ENCODE peak calls at places on chromosomes 3 and 15, in seven cellular contexts. X is heart left ventricle; T is CD4-positive, alpha-beta T cell; C is gastrocnemius medialis; D is heart right ventricle; N is HepG2; W is Peyer's patch. Q is an unnamed sample.

GRCh38 chr15:43763819-43764446 is 12.8 kb downstream of the ELL3 start:
- DNase-seq in N (no peak), W (no peak), X (no peak), T (no peak), C (no peak), D (no peak), Q (no peak)

GRCh38 chr3:133746722-133747086 is 511 bp downstream of the TF start:
- DNase-seq in X (no peak), D (no peak), T (no peak), N (no peak), C (no peak), W (no peak), Q (no peak)

GRCh38 chr3:11612515-11613184 is 31.1 kb downstream of the VGLL4 start:
- DNase-seq in N (peak), W (no peak), X (no peak), T (no peak), D (no peak), C (no peak), Q (no peak)

GRCh38 chr15:33330931-33331330 is 20.2 kb downstream of the RYR3 start:
- DNase-seq in T (no peak), D (no peak), N (no peak), X (no peak), W (no peak), C (no peak), Q (no peak)

GRCh38 chr15:90219421-90220141 is 14.2 kb downstream of the CIB1 start:
- DNase-seq in X (no peak), T (peak), D (no peak), W (peak), C (no peak), N (no peak), Q (no peak)

GRCh38 chr15:65730560-65731172 is 61.4 kb downstream of the DENND4A start:
- DNase-seq in C (no peak), W (no peak), N (no peak), X (no peak), T (no peak), D (no peak), Q (no peak)

GRCh38 chr3:63960048-63960711 is 48.0 kb upstream of the SCAANT1 start:
- DNase-seq in D (no peak), X (peak), W (no peak), C (peak), N (no peak), T (no peak), Q (no peak)

GRCh38 chr3:43723121-43723734 is 32.5 kb downstream of the ABHD5 start:
- DNase-seq in X (no peak), D (no peak), T (no peak), W (no peak), N (no peak), C (no peak), Q (no peak)

GRCh38 chr3:99842826-99843589 is 25.3 kb downstream of the CMSS1 start:
- DNase-seq in C (no peak), T (no peak), W (no peak), X (no peak), N (peak), D (peak), Q (no peak)

GRCh38 chr3:79326642-79327041 is 441.2 kb downstream of the ROBO1 start:
- DNase-seq in W (no peak), T (no peak), N (no peak), C (no peak), D (no peak), X (no peak), Q (no peak)

GRCh38 chr15:70473623-70474366 is 289.6 kb downstream of the UACA start:
- DNase-seq in T (no peak), D (no peak), X (no peak), C (no peak), W (no peak), N (no peak), Q (no peak)

GRCh38 chr15:58114812-58115211 is 23.4 kb upstream of the AQP9 start:
- DNase-seq in D (no peak), T (no peak), X (no peak), C (no peak), W (no peak), N (no peak), Q (no peak)

GRCh38 chr3:182909318-182910040 is 70.9 kb downstream of the DCUN1D1 start:
- DNase-seq in C (no peak), T (no peak), D (no peak), W (no peak), X (no peak), N (no peak), Q (no peak)

GRCh38 chr3:171813897-171814460 is 3.7 kb upstream of the PLD1 start:
- DNase-seq in C (peak), N (no peak), W (no peak), X (peak), D (no peak), T (no peak), Q (no peak)

GRCh38 chr3:133939496-133939835 is 43.8 kb upstream of the RAB6B start:
- DNase-seq in T (no peak), C (no peak), X (no peak), D (no peak), N (no peak), W (no peak), Q (no peak)

GRCh38 chr15:29514931-29515330 is 245.3 kb upstream of the NSMCE3 start:
- DNase-seq in X (no peak), W (no peak), C (no peak), D (no peak), N (no peak), T (no peak), Q (no peak)

GRCh38 chr15:87863152-87863551 is 393.4 kb downstream of the NTRK3 start:
- DNase-seq in W (no peak), N (no peak), X (no peak), D (no peak), T (no peak), C (no peak), Q (no peak)

GRCh38 chr3:101803152-101803782 is 24.3 kb downstream of the NXPE3 start:
- DNase-seq in C (peak), N (peak), T (no peak), W (no peak), X (peak), D (peak), Q (no peak)

GRCh38 chr3:133893683-133894333 is 1.9 kb downstream of the RAB6B start:
- DNase-seq in T (no peak), C (no peak), X (no peak), W (no peak), N (no peak), D (no peak), Q (no peak)

GRCh38 chr3:72579581-72580245 is 268.5 kb downstream of the SHQ1 start:
- DNase-seq in C (no peak), W (no peak), T (no peak), X (no peak), D (no peak), N (peak), Q (no peak)

GRCh38 chr3:133991637-133992036 is 38.1 kb downstream of the SLCO2A1 start:
- DNase-seq in W (no peak), N (no peak), D (no peak), X (no peak), T (no peak), C (no peak), Q (no peak)

GRCh38 chr15:38205502-38206235 is 47.0 kb upstream of the SPRED1 start:
- DNase-seq in X (no peak), T (no peak), C (no peak), D (no peak), W (no peak), N (no peak), Q (no peak)

GRCh38 chr15:93894438-93894837 is 336.9 kb upstream of the MCTP2 start:
- DNase-seq in D (no peak), X (no peak), C (no peak), N (no peak), W (no peak), T (no peak), Q (no peak)

GRCh38 chr3:10594915-10595314 is 89.5 kb upstream of the ATP2B2 start:
- DNase-seq in W (no peak), C (no peak), D (peak), T (peak), N (peak), X (peak), Q (no peak)

GRCh38 chr3:39550343-39550742 is 82.9 kb downstream of the MOBP start:
- DNase-seq in T (no peak), N (no peak), D (no peak), W (no peak), X (no peak), C (no peak), Q (no peak)

GRCh38 chr3:15953841-15954240 is 156.1 kb upstream of the ANKRD28 start:
- DNase-seq in X (no peak), D (no peak), N (no peak), W (no peak), T (no peak), C (no peak), Q (peak)

DNA sequence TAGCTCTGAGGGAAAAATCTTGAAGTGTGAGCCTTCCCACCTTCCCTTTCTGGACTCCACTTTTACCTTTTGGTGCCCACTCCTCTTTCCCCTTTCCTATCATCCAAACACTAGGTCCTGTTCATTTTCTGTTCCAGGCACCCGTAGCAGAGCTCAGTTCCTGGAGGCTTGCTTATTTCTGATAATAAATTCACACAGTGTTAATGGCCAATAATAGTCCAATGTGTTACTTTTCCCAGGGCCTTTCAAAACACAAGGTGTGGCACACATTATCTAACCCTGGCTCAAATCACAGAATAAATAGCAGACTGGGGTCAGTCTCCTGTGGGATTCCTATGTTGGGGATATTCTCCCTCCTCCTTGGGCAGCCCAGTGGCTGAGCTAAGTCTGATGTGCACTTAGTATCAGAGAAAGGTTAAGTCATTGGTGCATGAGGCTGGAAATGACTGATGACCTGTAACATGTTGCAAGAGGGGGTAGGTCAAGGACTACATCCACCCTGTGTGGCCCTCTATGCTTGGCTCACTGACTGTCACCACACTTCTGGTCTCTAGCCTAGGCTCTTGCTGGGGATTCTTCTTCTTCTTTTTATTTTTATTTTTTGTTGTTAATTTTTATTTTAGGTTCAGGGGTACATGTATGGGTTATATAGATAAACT is 43.7 kb upstream of the ROPN1 start:
- DNase-seq in D (no peak), X (no peak), N (no peak), W (no peak), C (no peak), T (no peak), Q (no peak)
- H3K27ac ChIP-seq in D (no peak), X (no peak), N (no peak), W (no peak), C (no peak), T (no peak), Q (no peak)

GRCh38 chr3:129855454-129856419 is 37.8 kb downstream of the TMCC1 start:
- DNase-seq in X (no peak), C (no peak), D (no peak), W (no peak), T (no peak), N (no peak), Q (no peak)
- H3K27ac ChIP-seq in X (no peak), C (peak), D (no peak), W (no peak), T (no peak), N (no peak), Q (peak)

GRCh38 chr3:120275553-120276092 is 9.4 kb downstream of the GPR156 start:
- DNase-seq in W (no peak), N (no peak), C (no peak), T (no peak), D (no peak), X (no peak), Q (no peak)

GRCh38 chr3:120274739-120275167 is 10.3 kb downstream of the GPR156 start:
- DNase-seq in T (no peak), X (peak), D (peak), N (peak), W (no peak), C (peak), Q (no peak)

GRCh38 chr3:120276767-120277166 is 8.3 kb downstream of the GPR156 start:
- DNase-seq in D (no peak), W (no peak), N (no peak), X (no peak), C (no peak), T (no peak), Q (no peak)

DNA sequence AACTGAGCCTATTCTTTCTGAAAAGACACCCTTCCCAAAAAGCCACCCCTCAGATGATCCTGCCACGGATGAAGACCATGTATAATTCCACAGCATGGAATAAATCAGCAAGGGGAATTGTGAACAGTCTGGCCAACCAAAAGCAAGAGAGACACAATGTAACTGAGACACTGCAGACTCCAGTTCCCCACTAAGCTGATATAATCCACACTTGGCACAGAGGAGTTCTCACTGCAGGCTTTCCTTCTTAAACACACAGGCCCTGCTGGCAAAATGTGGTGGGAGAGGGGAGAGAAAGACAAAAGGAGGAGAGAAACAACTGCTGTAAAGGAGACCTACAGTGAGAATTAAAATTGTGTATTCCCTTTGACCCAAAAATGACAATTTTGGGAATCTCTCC is 12.7 kb downstream of the GPR156 start:
- DNase-seq in N (no peak), C (no peak), D (no peak), W (no peak), T (no peak), X (no peak), Q (no peak)
- H3K27ac ChIP-seq in N (no peak), C (no peak), D (no peak), W (no peak), T (no peak), X (no peak), Q (no peak)

GRCh38 chr3:14524311-14524711 is 15.8 kb downstream of the GRIP2 start:
- DNase-seq in N (no peak), D (peak), T (no peak), W (no peak), C (peak), X (peak), Q (no peak)
- H3K27ac ChIP-seq in N (no peak), D (peak), T (no peak), W (no peak), C (peak), X (peak), Q (no peak)

GRCh38 chr15:51736069-51736468 is 1.4 kb downstream of the LYSMD2 start:
- DNase-seq in T (no peak), D (no peak), X (no peak), W (no peak), C (no peak), N (no peak), Q (no peak)
- H3K27ac ChIP-seq in T (peak), D (no peak), X (peak), W (peak), C (peak), N (no peak), Q (no peak)

DNA sequence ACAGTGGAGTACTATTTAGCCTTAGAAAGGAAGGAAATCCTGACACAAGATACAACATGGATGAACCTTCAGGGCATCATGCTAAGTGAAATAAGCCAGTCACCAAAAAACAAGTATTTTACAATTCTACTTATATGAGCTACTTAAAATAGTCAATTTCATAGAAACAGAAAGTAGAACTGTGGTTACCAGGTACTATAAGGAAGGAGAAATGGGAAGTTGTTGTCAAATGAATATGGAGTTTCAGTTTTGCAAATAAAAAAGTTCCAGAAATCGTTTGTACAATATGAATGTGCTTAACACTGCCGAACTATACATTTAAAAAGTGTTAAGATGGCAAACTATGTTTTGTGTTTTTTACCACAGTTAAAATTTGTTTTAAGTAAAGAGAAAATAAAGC is 26.8 kb downstream of the TRANK1 start:
- DNase-seq in W (no peak), N (no peak), X (no peak), T (no peak), C (no peak), D (no peak), Q (no peak)
- H3K27ac ChIP-seq in W (no peak), N (no peak), X (no peak), T (no peak), C (no peak), D (no peak), Q (no peak)

GRCh38 chr3:146162561-146162960 is 1.6 kb upstream of the PLOD2 start:
- DNase-seq in C (no peak), D (no peak), T (no peak), X (no peak), W (no peak), N (no peak), Q (no peak)

GRCh38 chr3:146160233-146160963 is 586 bp downstream of the PLOD2 start:
- DNase-seq in C (peak), N (peak), W (peak), T (no peak), D (peak), X (peak), Q (no peak)

GRCh38 chr3:146163584-146163983 is 2.6 kb upstream of the PLOD2 start:
- DNase-seq in N (no peak), T (no peak), X (no peak), D (no peak), C (no peak), W (no peak), Q (peak)

GRCh38 chr3:146160964-146161724 is at the start of gene PLOD2:
- DNase-seq in D (peak), X (peak), N (peak), C (peak), W (peak), T (no peak), Q (no peak)

GRCh38 chr3:146161725-146162047 is 702 bp upstream of the PLOD2 start:
- DNase-seq in W (no peak), C (no peak), X (peak), T (no peak), D (peak), N (peak), Q (no peak)
- H3K27ac ChIP-seq in W (peak), C (peak), X (peak), T (no peak), D (peak), N (peak), Q (peak)

GRCh38 chr15:69225355-69226027 is 65.1 kb downstream of the GLCE start:
- DNase-seq in C (no peak), T (no peak), W (no peak), X (no peak), D (no peak), N (peak), Q (no peak)
- H3K27ac ChIP-seq in C (no peak), T (no peak), W (no peak), X (no peak), D (no peak), N (peak), Q (no peak)